ENCODE peak calls at places on chromosomes 7 and 10, in four cellular contexts. F is cardiac muscle cell, B is GM10248, R is fibroblast of the conjunctiva. Q is an unnamed sample.

GRCh38 chr10:64113796-64114195 is 592.6 kb downstream of the REEP3 start:
- DNase-seq in R (no peak), B (no peak), F (no peak), Q (no peak)

GRCh38 chr7:44847509-44847919 is 373 bp downstream of the H2AZ2 start:
- DNase-seq in F (peak; percentile 88), R (peak; percentile 67), B (peak; percentile 87), Q (peak; percentile 89)

GRCh38 chr10:132183046-132183445 is 3.7 kb upstream of the DPYSL4 start:
- DNase-seq in R (no peak), F (no peak), B (no peak), Q (no peak)

GRCh38 chr7:26688936-26689506 is 175.4 kb downstream of the SKAP2 start:
- DNase-seq in R (no peak), F (no peak), B (no peak), Q (peak; percentile 11)

GRCh38 chr7:82358009-82358578 is 85.5 kb downstream of the CACNA2D1 start:
- DNase-seq in B (no peak), R (no peak), F (no peak), Q (no peak)

GRCh38 chr7:67019562-67020390 is 23.1 kb downstream of the TYW1 start:
- DNase-seq in F (no peak), B (no peak), R (no peak), Q (no peak)

GRCh38 chr7:146053492-146053891 is 63.1 kb upstream of the CNTNAP2 start:
- DNase-seq in F (no peak), B (no peak), R (no peak), Q (no peak)

GRCh38 chr7:69695998-69696657 is 97.9 kb downstream of the AUTS2 start:
- DNase-seq in R (no peak), F (no peak), B (peak; percentile 56), Q (peak; percentile 58)

GRCh38 chr10:87675396-87676376 is 16.0 kb downstream of the PAPSS2 start:
- DNase-seq in R (no peak), B (no peak), F (no peak), Q (no peak)

GRCh38 chr10:35838080-35838479 is 196.0 kb upstream of the FZD8 start:
- DNase-seq in R (no peak), F (no peak), B (no peak), Q (no peak)

GRCh38 chr10:75616874-75617478 is 185.6 kb downstream of the LRMDA start:
- DNase-seq in F (no peak), B (no peak), R (no peak), Q (no peak)

GRCh38 chr10:7350541-7351195 is 60.2 kb downstream of the SFMBT2 start:
- DNase-seq in R (no peak), F (no peak), B (no peak), Q (no peak)

GRCh38 chr10:5840314-5841307 is 27.4 kb upstream of the GDI2 start:
- DNase-seq in F (peak; percentile 39), B (peak; percentile 83), R (no peak), Q (peak; percentile 85)

GRCh38 chr7:24172859-24173258 is 111.1 kb upstream of the NPY start:
- DNase-seq in R (no peak), F (no peak), B (no peak), Q (no peak)

GRCh38 chr10:5550621-5551530 is 26.1 kb downstream of the CALML3 start:
- DNase-seq in R (no peak), F (no peak), B (no peak), Q (no peak)

GRCh38 chr10:23461557-23461956 is 22.7 kb downstream of the OTUD1 start:
- DNase-seq in B (no peak), R (no peak), F (peak; percentile 83), Q (no peak)

GRCh38 chr7:100867040-100867795 is at the start of gene TRIP6:
- DNase-seq in R (peak; percentile 87), B (peak; percentile 83), F (peak; percentile 78), Q (peak; percentile 89)

GRCh38 chr7:83793558-83793957 is 144.6 kb upstream of the SEMA3E start:
- DNase-seq in B (no peak), F (no peak), R (no peak), Q (no peak)

GRCh38 chr7:157464111-157464970 is 127.5 kb downstream of the DNAJB6 start:
- DNase-seq in B (no peak), R (no peak), F (no peak), Q (no peak)

GRCh38 chr10:6491841-6492609 is 88.1 kb downstream of the PRKCQ start:
- DNase-seq in R (no peak), B (no peak), F (no peak), Q (no peak)